ENCODE peak calls at places on chromosomes 4 and X, in seven cellular contexts. One of them, this sample, is unnamed.

GRCh38 chrX:106718709-106719108 is 7.8 kb upstream of the RNF128 start:
- DNase-seq in EH: no peak
- DNase-seq in AG09319: no peak
- DNase-seq in HCEC 1CT: no peak
- DNase-seq in stimulated activated CD4-positive, alpha-beta T cell treated with anti-CD3 and anti-CD28 coated beads, Interleukin-1b, Interleukin-23, amount 100 ng/mL, for 24 hours: no peak
- DNase-seq in EL: no peak
- DNase-seq in PC-3: no peak
- DNase-seq in this sample: no peak

GRCh38 chr4:53185853-53186590 is 179.8 kb downstream of the SCFD2 start:
- DNase-seq in HCEC 1CT: no peak
- DNase-seq in EH: peak
- DNase-seq in PC-3: no peak
- DNase-seq in EL: no peak
- DNase-seq in stimulated activated CD4-positive, alpha-beta T cell treated with anti-CD3 and anti-CD28 coated beads, Interleukin-1b, Interleukin-23, amount 100 ng/mL, for 24 hours: no peak
- DNase-seq in AG09319: no peak
- DNase-seq in this sample: peak

GRCh38 chr4:123976285-123976684 is 579.7 kb downstream of the SPRY1 start:
- DNase-seq in PC-3: no peak
- DNase-seq in EH: no peak
- DNase-seq in AG09319: no peak
- DNase-seq in EL: no peak
- DNase-seq in stimulated activated CD4-positive, alpha-beta T cell treated with anti-CD3 and anti-CD28 coated beads, Interleukin-1b, Interleukin-23, amount 100 ng/mL, for 24 hours: no peak
- DNase-seq in HCEC 1CT: no peak
- DNase-seq in this sample: no peak

GRCh38 chrX:122094611-122095010 is 1047.2 kb downstream of the GLUD2 start:
- DNase-seq in EH: peak
- DNase-seq in stimulated activated CD4-positive, alpha-beta T cell treated with anti-CD3 and anti-CD28 coated beads, Interleukin-1b, Interleukin-23, amount 100 ng/mL, for 24 hours: no peak
- DNase-seq in EL: peak
- DNase-seq in PC-3: peak
- DNase-seq in AG09319: no peak
- DNase-seq in HCEC 1CT: no peak
- DNase-seq in this sample: no peak

GRCh38 chrX:155841232-155841631 is 39.9 kb upstream of the VAMP7 start:
- DNase-seq in HCEC 1CT: no peak
- DNase-seq in EL: no peak
- DNase-seq in EH: no peak
- DNase-seq in AG09319: no peak
- DNase-seq in PC-3: no peak
- DNase-seq in stimulated activated CD4-positive, alpha-beta T cell treated with anti-CD3 and anti-CD28 coated beads, Interleukin-1b, Interleukin-23, amount 100 ng/mL, for 24 hours: no peak
- DNase-seq in this sample: no peak

GRCh38 chr4:4855293-4856070 is 4.0 kb upstream of the MSX1 start:
- DNase-seq in AG09319: no peak
- DNase-seq in stimulated activated CD4-positive, alpha-beta T cell treated with anti-CD3 and anti-CD28 coated beads, Interleukin-1b, Interleukin-23, amount 100 ng/mL, for 24 hours: no peak
- DNase-seq in EL: no peak
- DNase-seq in HCEC 1CT: no peak
- DNase-seq in PC-3: no peak
- DNase-seq in EH: no peak
- DNase-seq in this sample: no peak

GRCh38 chr4:17153572-17153971 is 255.1 kb upstream of the LDB2 start:
- DNase-seq in HCEC 1CT: no peak
- DNase-seq in PC-3: no peak
- DNase-seq in stimulated activated CD4-positive, alpha-beta T cell treated with anti-CD3 and anti-CD28 coated beads, Interleukin-1b, Interleukin-23, amount 100 ng/mL, for 24 hours: no peak
- DNase-seq in EL: no peak
- DNase-seq in AG09319: no peak
- DNase-seq in EH: no peak
- DNase-seq in this sample: no peak

GRCh38 chr4:40553995-40554394 is 75.7 kb downstream of the RBM47 start:
- DNase-seq in stimulated activated CD4-positive, alpha-beta T cell treated with anti-CD3 and anti-CD28 coated beads, Interleukin-1b, Interleukin-23, amount 100 ng/mL, for 24 hours: no peak
- DNase-seq in EL: no peak
- DNase-seq in HCEC 1CT: no peak
- DNase-seq in EH: no peak
- DNase-seq in AG09319: no peak
- DNase-seq in PC-3: no peak
- DNase-seq in this sample: no peak

GRCh38 chr4:21512351-21512750 is 436.2 kb downstream of the KCNIP4 start:
- DNase-seq in stimulated activated CD4-positive, alpha-beta T cell treated with anti-CD3 and anti-CD28 coated beads, Interleukin-1b, Interleukin-23, amount 100 ng/mL, for 24 hours: no peak
- DNase-seq in EL: peak
- DNase-seq in AG09319: peak
- DNase-seq in EH: peak
- DNase-seq in PC-3: peak
- DNase-seq in HCEC 1CT: no peak
- DNase-seq in this sample: peak

GRCh38 chr4:125911481-125911880 is 596.7 kb downstream of the FAT4 start:
- DNase-seq in stimulated activated CD4-positive, alpha-beta T cell treated with anti-CD3 and anti-CD28 coated beads, Interleukin-1b, Interleukin-23, amount 100 ng/mL, for 24 hours: no peak
- DNase-seq in PC-3: no peak
- DNase-seq in EH: no peak
- DNase-seq in AG09319: no peak
- DNase-seq in EL: no peak
- DNase-seq in HCEC 1CT: no peak
- DNase-seq in this sample: no peak

GRCh38 chrX:55841962-55842752 is 124.6 kb downstream of the RRAGB start:
- DNase-seq in stimulated activated CD4-positive, alpha-beta T cell treated with anti-CD3 and anti-CD28 coated beads, Interleukin-1b, Interleukin-23, amount 100 ng/mL, for 24 hours: no peak
- DNase-seq in AG09319: no peak
- DNase-seq in EL: no peak
- DNase-seq in EH: no peak
- DNase-seq in HCEC 1CT: no peak
- DNase-seq in PC-3: no peak
- DNase-seq in this sample: no peak

GRCh38 chr4:159464302-159464701 is 361.4 kb downstream of the RAPGEF2 start:
- DNase-seq in stimulated activated CD4-positive, alpha-beta T cell treated with anti-CD3 and anti-CD28 coated beads, Interleukin-1b, Interleukin-23, amount 100 ng/mL, for 24 hours: no peak
- DNase-seq in EH: no peak
- DNase-seq in PC-3: no peak
- DNase-seq in HCEC 1CT: no peak
- DNase-seq in AG09319: no peak
- DNase-seq in EL: no peak
- DNase-seq in this sample: no peak

GRCh38 chr4:29553842-29554241 is 1166.3 kb upstream of the PCDH7 start:
- DNase-seq in PC-3: peak
- DNase-seq in AG09319: no peak
- DNase-seq in stimulated activated CD4-positive, alpha-beta T cell treated with anti-CD3 and anti-CD28 coated beads, Interleukin-1b, Interleukin-23, amount 100 ng/mL, for 24 hours: no peak
- DNase-seq in EL: peak
- DNase-seq in HCEC 1CT: no peak
- DNase-seq in EH: no peak
- DNase-seq in this sample: no peak

GRCh38 chr4:150297861-150298474 is 219.7 kb downstream of the DCLK2 start:
- DNase-seq in HCEC 1CT: peak
- DNase-seq in AG09319: peak
- DNase-seq in EH: peak
- DNase-seq in EL: peak
- DNase-seq in PC-3: peak
- DNase-seq in stimulated activated CD4-positive, alpha-beta T cell treated with anti-CD3 and anti-CD28 coated beads, Interleukin-1b, Interleukin-23, amount 100 ng/mL, for 24 hours: no peak
- DNase-seq in this sample: peak

GRCh38 chr4:34328939-34329338 is 1915.4 kb downstream of the ARAP2 start:
- DNase-seq in PC-3: no peak
- DNase-seq in stimulated activated CD4-positive, alpha-beta T cell treated with anti-CD3 and anti-CD28 coated beads, Interleukin-1b, Interleukin-23, amount 100 ng/mL, for 24 hours: no peak
- DNase-seq in AG09319: no peak
- DNase-seq in HCEC 1CT: no peak
- DNase-seq in EH: no peak
- DNase-seq in EL: no peak
- DNase-seq in this sample: no peak

GRCh38 chr4:24067781-24068193 is 177.9 kb upstream of the PPARGC1A start:
- DNase-seq in AG09319: no peak
- DNase-seq in stimulated activated CD4-positive, alpha-beta T cell treated with anti-CD3 and anti-CD28 coated beads, Interleukin-1b, Interleukin-23, amount 100 ng/mL, for 24 hours: no peak
- DNase-seq in HCEC 1CT: peak
- DNase-seq in EL: peak
- DNase-seq in PC-3: peak
- DNase-seq in EH: peak
- DNase-seq in this sample: no peak

GRCh38 chr4:71540749-71541269 is 202.0 kb downstream of the SLC4A4 start:
- DNase-seq in AG09319: no peak
- DNase-seq in HCEC 1CT: no peak
- DNase-seq in PC-3: peak
- DNase-seq in EH: peak
- DNase-seq in stimulated activated CD4-positive, alpha-beta T cell treated with anti-CD3 and anti-CD28 coated beads, Interleukin-1b, Interleukin-23, amount 100 ng/mL, for 24 hours: no peak
- DNase-seq in EL: no peak
- DNase-seq in this sample: no peak

GRCh38 chr4:183100827-183101226 is 1.8 kb downstream of the WWC2 start:
- DNase-seq in PC-3: peak
- DNase-seq in stimulated activated CD4-positive, alpha-beta T cell treated with anti-CD3 and anti-CD28 coated beads, Interleukin-1b, Interleukin-23, amount 100 ng/mL, for 24 hours: no peak
- DNase-seq in EL: no peak
- DNase-seq in HCEC 1CT: no peak
- DNase-seq in AG09319: no peak
- DNase-seq in EH: no peak
- DNase-seq in this sample: no peak

GRCh38 chrX:77014655-77015377 is 432.4 kb upstream of the FGF16 start:
- DNase-seq in PC-3: no peak
- DNase-seq in EH: no peak
- DNase-seq in EL: no peak
- DNase-seq in stimulated activated CD4-positive, alpha-beta T cell treated with anti-CD3 and anti-CD28 coated beads, Interleukin-1b, Interleukin-23, amount 100 ng/mL, for 24 hours: no peak
- DNase-seq in AG09319: no peak
- DNase-seq in HCEC 1CT: no peak
- DNase-seq in this sample: no peak